ENCODE peak calls at places on chromosomes 2 and 18, in seven cellular contexts. I is GM06990; U is CD4-positive, CD25-positive, alpha-beta regulatory T cell; L is colonic mucosa; S is OCI-M1; W is GDM1; B is B cell. R is an unnamed sample.

GRCh38 chr2:19911799-19912509 is 10.2 kb upstream of the TTC32 start:
- DNase-seq in S (no peak), I (no peak), L (no peak), U (no peak), B (no peak), W (no peak), R (no peak)

GRCh38 chr2:39723497-39723896 is 55.6 kb downstream of the THUMPD2 start:
- DNase-seq in L (no peak), U (no peak), B (no peak), S (no peak), W (no peak), I (no peak), R (no peak)

GRCh38 chr2:14199040-14199439 is 433.5 kb upstream of the LRATD1 start:
- DNase-seq in U (no peak), B (no peak), I (no peak), S (no peak), W (no peak), L (no peak), R (no peak)

GRCh38 chr18:66694857-66695256 is 91.0 kb upstream of the CDH19 start:
- DNase-seq in S (no peak), W (no peak), I (no peak), L (no peak), B (no peak), U (no peak), R (no peak)

GRCh38 chr2:97758131-97758705 is 44.8 kb downstream of the ZAP70 start:
- DNase-seq in B (peak), S (no peak), I (no peak), U (no peak), L (no peak), W (no peak), R (no peak)

GRCh38 chr2:208040199-208041171 is 15.2 kb upstream of the PLEKHM3 start:
- DNase-seq in U (peak), B (peak), I (no peak), S (peak), W (peak), L (peak), R (peak)

GRCh38 chr2:210440206-210440605 is 36.4 kb downstream of the LANCL1 start:
- DNase-seq in L (no peak), W (no peak), S (no peak), U (no peak), I (no peak), B (no peak), R (no peak)

GRCh38 chr2:121530563-121531334 is at the start of gene RNU4ATAC:
- DNase-seq in S (peak), U (peak), W (peak), L (peak), B (peak), I (peak), R (peak)